ENCODE peak calls at places on chromosomes 6 and 20, in five cellular contexts. C is right cardiac atrium, Z is dorsolateral prefrontal cortex, U is HEK293T, H is mucosa of descending colon. D is an unnamed sample.

GRCh38 chr6:24918641-24919403 is 16.9 kb downstream of the RIPOR2 start:
- DNase-seq in C (no peak), Z (no peak), U (no peak), H (no peak), D (no peak)

GRCh38 chr20:35510946-35511735 is 18.3 kb downstream of the C20orf173 start:
- DNase-seq in C (no peak), Z (no peak), U (no peak), H (no peak), D (no peak)

GRCh38 chr6:166115609-166116008 is 52.0 kb downstream of the TBXT start:
- DNase-seq in C (no peak), Z (no peak), U (no peak), H (no peak), D (no peak)

GRCh38 chr6:89208551-89208950 is 8.6 kb downstream of the GABRR1 start:
- DNase-seq in C (peak), Z (no peak), U (no peak), H (no peak), D (no peak)

GRCh38 chr20:64160536-64161495 is 3.4 kb upstream of the MYT1 start:
- DNase-seq in C (peak), Z (no peak), U (no peak), H (no peak), D (no peak)

GRCh38 chr6:150865406-150866146 is at the start of gene MTHFD1L:
- DNase-seq in C (peak), Z (peak), U (peak), H (peak), D (peak)

GRCh38 chr6:444653-445275 is 53.2 kb downstream of the IRF4 start:
- DNase-seq in C (no peak), Z (no peak), U (no peak), H (no peak), D (no peak)

GRCh38 chr6:101266063-101266462 is 127.4 kb upstream of the GRIK2 start:
- DNase-seq in C (no peak), Z (no peak), U (no peak), H (no peak), D (no peak)

GRCh38 chr20:49593441-49594142 is 25.7 kb upstream of the PTGIS start:
- DNase-seq in C (no peak), Z (no peak), U (no peak), H (no peak), D (no peak)

GRCh38 chr6:14175031-14175430 is 57.5 kb downstream of the CD83 start:
- DNase-seq in C (no peak), Z (no peak), U (no peak), H (no peak), D (no peak)

GRCh38 chr6:73109659-73110058 is 115.6 kb downstream of the KHDC1L start:
- DNase-seq in C (no peak), Z (no peak), U (no peak), H (no peak), D (no peak)

GRCh38 chr6:156634971-156635371 is 142.2 kb upstream of the ARID1B start:
- DNase-seq in C (peak), Z (no peak), U (no peak), H (no peak), D (no peak)

GRCh38 chr6:127118505-127119360 is at the start of gene RSPO3:
- DNase-seq in C (peak), Z (peak), U (peak), H (peak), D (no peak)

D was measured in hippocampal formation.